ENCODE peak calls at places on chromosomes 7 and 10, in seven cellular contexts. F, A, V, R, N, B and O are unnamed samples.

GRCh38 chr10:70494536-70494935 is 16.0 kb downstream of the PALD1 start:
- DNase-seq in B (no peak), R (no peak), F (no peak), A (no peak), N (no peak), V (no peak), O (no peak)

GRCh38 chr10:30857803-30858202 is 173.9 kb downstream of the ZNF438 start:
- DNase-seq in A (no peak), N (no peak), V (no peak), R (no peak), B (no peak), F (no peak), O (no peak)

GRCh38 chr7:104914427-104914826 is 99.6 kb upstream of the KMT2E start:
- DNase-seq in A (no peak), N (no peak), B (no peak), R (no peak), F (no peak), V (no peak), O (no peak)

GRCh38 chr10:5684971-5685763 is 529 bp downstream of the TASOR2 start:
- DNase-seq in R (peak), A (peak), B (peak), F (no peak), N (peak), V (peak), O (peak)

GRCh38 chr10:46311501-46311951 is 24.7 kb downstream of the ANTXRL start:
- DNase-seq in R (no peak), F (no peak), A (no peak), V (no peak), N (no peak), B (no peak), O (no peak)

GRCh38 chr7:71775648-71776047 is 636.5 kb downstream of the CALN1 start:
- DNase-seq in A (no peak), N (no peak), B (no peak), R (no peak), V (no peak), F (no peak), O (no peak)

GRCh38 chr7:82700739-82701138 is 257.2 kb upstream of the CACNA2D1 start:
- DNase-seq in V (no peak), F (no peak), R (no peak), B (peak), N (no peak), A (no peak), O (no peak)

GRCh38 chr10:120012566-120012965 is 120.0 kb downstream of the SEC23IP start:
- DNase-seq in A (no peak), N (no peak), F (no peak), B (no peak), V (no peak), R (no peak), O (no peak)

GRCh38 chr10:78362406-78363022 is 328.9 kb downstream of the RPS24 start:
- DNase-seq in A (no peak), R (no peak), F (no peak), B (no peak), V (no peak), N (no peak), O (no peak)

GRCh38 chr10:73589538-73590126 is 1.5 kb downstream of the USP54 start:
- DNase-seq in V (no peak), N (no peak), B (no peak), R (no peak), F (no peak), A (no peak), O (no peak)

GRCh38 chr10:123860209-123860608 is 31.4 kb downstream of the CPXM2 start:
- DNase-seq in R (no peak), V (no peak), F (no peak), B (no peak), N (no peak), A (no peak), O (no peak)

GRCh38 chr10:123269017-123269552 is 114.9 kb downstream of the BUB3 start:
- DNase-seq in A (no peak), V (no peak), R (no peak), F (no peak), B (peak), N (no peak), O (no peak)

GRCh38 chr7:151795168-151795754 is 81.7 kb downstream of the PRKAG2 start:
- DNase-seq in B (no peak), F (no peak), V (no peak), A (no peak), N (peak), R (peak), O (peak)

GRCh38 chr7:194257-194995 is 2.1 kb downstream of the FAM20C start:
- DNase-seq in A (no peak), B (no peak), F (no peak), N (no peak), V (no peak), R (no peak), O (no peak)

GRCh38 chr7:916291-916941 is 38.1 kb downstream of the ADAP1 start:
- DNase-seq in N (no peak), B (peak), R (no peak), V (no peak), A (no peak), F (no peak), O (no peak)

GRCh38 chr7:117750612-117751563 is 122.4 kb downstream of the CTTNBP2 start:
- DNase-seq in F (no peak), B (peak), A (peak), R (no peak), N (no peak), V (no peak), O (no peak)

GRCh38 chr10:22427890-22428571 is 82.7 kb downstream of the SPAG6 start:
- DNase-seq in B (peak), V (peak), F (no peak), A (no peak), N (no peak), R (no peak), O (no peak)

GRCh38 chr7:117312593-117312992 is 10.3 kb downstream of the WNT2 start:
- DNase-seq in A (no peak), V (no peak), N (no peak), F (no peak), B (no peak), R (no peak), O (no peak)

GRCh38 chr10:98254234-98254858 is 13.6 kb downstream of the LOXL4 start:
- DNase-seq in F (no peak), V (no peak), N (no peak), A (no peak), B (no peak), R (no peak), O (no peak)

GRCh38 chr10:128599538-128599937 is 473.3 kb upstream of the MKI67 start:
- DNase-seq in N (no peak), V (no peak), R (no peak), F (no peak), A (no peak), B (no peak), O (no peak)

GRCh38 chr10:74823791-74824183 is 2.6 kb upstream of the KAT6B start:
- DNase-seq in R (no peak), V (no peak), A (no peak), F (no peak), B (no peak), N (no peak), O (no peak)

GRCh38 chr7:134625571-134625970 is 21.1 kb upstream of the BPGM start:
- DNase-seq in N (no peak), R (no peak), F (no peak), A (no peak), B (no peak), V (peak), O (no peak)

GRCh38 chr10:31118561-31118960 is 86.9 kb upstream of the ZNF438 start:
- DNase-seq in V (no peak), F (no peak), R (no peak), B (no peak), A (no peak), N (no peak), O (no peak)

GRCh38 chr10:24793648-24794379 is 70.1 kb upstream of the ARHGAP21 start:
- DNase-seq in F (no peak), N (no peak), R (no peak), V (no peak), A (no peak), B (no peak), O (no peak)

GRCh38 chr7:70937424-70937823 is 194.5 kb upstream of the GALNT17 start:
- DNase-seq in V (no peak), B (no peak), R (no peak), N (no peak), A (no peak), F (no peak), O (no peak)

GRCh38 chr7:116239434-116239833 is 29.1 kb downstream of the TES start:
- DNase-seq in R (no peak), B (no peak), A (no peak), F (no peak), V (no peak), N (no peak), O (no peak)